ENCODE peak calls at places on chromosome 4, in six cellular contexts. P is GM12878, S is A549, X is ovary, A is sigmoid colon, Q is H1. V is an unnamed sample.

GRCh38 chr4:1939664-1940509 is 68.7 kb downstream of the NSD2 start:
- DNase-seq in Q (no peak), X (no peak), A (no peak), P (no peak), S (no peak), V (no peak)

GRCh38 chr4:52964561-52964960 is 102.4 kb downstream of the RASL11B start:
- DNase-seq in A (no peak), X (no peak), P (no peak), S (no peak), Q (no peak), V (no peak)

GRCh38 chr4:77175201-77175610 is 18.2 kb downstream of the CCNG2 start:
- DNase-seq in X (no peak), P (no peak), Q (peak), A (no peak), S (no peak), V (no peak)

GRCh38 chr4:40194602-40195161 is 2.1 kb upstream of the RHOH start:
- DNase-seq in S (no peak), Q (no peak), X (no peak), A (no peak), P (no peak), V (no peak)

GRCh38 chr4:76341063-76341462 is 34.5 kb downstream of the STBD1 start:
- DNase-seq in P (no peak), X (no peak), A (no peak), Q (no peak), S (no peak), V (no peak)

GRCh38 chr4:173264245-173264959 is 69.8 kb downstream of the HMGB2 start:
- DNase-seq in X (peak), Q (no peak), P (no peak), A (peak), S (no peak), V (no peak)

GRCh38 chr4:8238515-8239053 is 31.0 kb upstream of the HTRA3 start:
- DNase-seq in Q (no peak), P (no peak), X (no peak), S (peak), A (no peak), V (no peak)

GRCh38 chr4:666822-667544 is 7.1 kb downstream of the ATP5ME start:
- DNase-seq in A (peak), P (no peak), S (no peak), X (no peak), Q (no peak), V (no peak)

GRCh38 chr4:108779958-108780357 is 17.1 kb upstream of the ETNPPL start:
- DNase-seq in S (no peak), P (no peak), Q (no peak), A (no peak), X (no peak), V (no peak)

GRCh38 chr4:78618426-78618825 is 66.9 kb downstream of the ANXA3 start:
- DNase-seq in S (no peak), Q (no peak), A (no peak), X (no peak), P (no peak), V (no peak)

GRCh38 chr4:173536808-173537429 is 6.9 kb upstream of the HAND2 start:
- DNase-seq in A (peak), X (no peak), Q (no peak), P (no peak), S (peak), V (no peak)

GRCh38 chr4:26916195-26916594 is 55.6 kb downstream of the STIM2 start:
- DNase-seq in P (no peak), X (no peak), A (no peak), Q (no peak), S (no peak), V (no peak)

GRCh38 chr4:85725727-85726170 is 250.8 kb downstream of the ARHGAP24 start:
- DNase-seq in X (peak), Q (no peak), P (peak), A (no peak), S (no peak), V (no peak)

GRCh38 chr4:85732124-85732523 is 257.2 kb downstream of the ARHGAP24 start:
- DNase-seq in S (no peak), Q (no peak), X (no peak), P (no peak), A (no peak), V (no peak)

GRCh38 chr4:85724801-85725548 is 250.0 kb downstream of the ARHGAP24 start:
- DNase-seq in X (no peak), S (no peak), A (no peak), Q (no peak), P (no peak), V (no peak)

GRCh38 chr4:85726555-85726954 is 251.6 kb downstream of the ARHGAP24 start:
- DNase-seq in X (no peak), S (no peak), A (no peak), Q (no peak), P (no peak), V (no peak)

DNA sequence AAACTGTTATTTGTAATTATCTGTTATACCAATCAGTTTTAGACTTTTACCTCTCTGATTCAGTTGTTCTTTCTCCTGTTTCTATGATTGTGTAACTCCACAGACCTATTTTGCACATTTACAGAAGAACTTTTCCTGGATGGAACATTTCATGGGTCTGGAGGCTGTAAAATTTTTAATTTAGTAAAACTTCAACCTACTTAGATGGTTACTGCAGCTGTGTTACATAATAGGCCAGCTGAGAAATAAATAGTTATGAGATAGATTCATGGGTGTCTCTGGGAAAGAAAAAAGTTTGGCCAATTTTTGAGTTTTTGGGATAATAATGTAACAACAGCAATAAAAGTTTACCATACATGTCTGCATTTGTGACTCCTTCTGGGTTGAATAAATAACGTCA is 253.5 kb downstream of the ARHGAP24 start:
- DNase-seq in S (no peak), Q (no peak), X (no peak), A (no peak), P (no peak), V (no peak)
- H3K4me3 ChIP-seq in S (no peak), Q (no peak), X (no peak), A (no peak), P (no peak), V (no peak)

DNA sequence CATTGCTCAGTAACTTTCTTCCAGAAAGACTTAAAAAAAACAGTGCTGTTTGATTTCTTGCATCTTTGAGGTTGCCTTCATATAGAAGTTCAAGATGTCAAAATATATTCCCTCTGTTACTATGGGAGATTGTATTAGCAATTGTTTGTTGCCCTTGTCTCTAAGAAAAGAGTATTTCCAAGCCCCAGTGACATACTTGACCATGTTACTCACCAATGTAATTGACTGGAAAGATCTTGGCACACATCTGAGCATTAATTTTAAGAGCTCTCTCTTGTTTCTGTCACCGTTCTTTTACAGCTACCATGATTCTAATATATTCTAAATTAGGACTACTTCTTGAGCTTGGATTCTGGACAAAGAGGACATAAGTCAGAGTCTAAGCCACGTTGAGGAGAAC is 902.7 kb upstream of the EPHA5 start:
- DNase-seq in Q (no peak), S (peak), P (no peak), A (no peak), X (no peak), V (no peak)
- TF ChIP-seq EP300 in Q (no peak), S (no peak), P (no peak), A (no peak), X (no peak), V (no peak)

DNA sequence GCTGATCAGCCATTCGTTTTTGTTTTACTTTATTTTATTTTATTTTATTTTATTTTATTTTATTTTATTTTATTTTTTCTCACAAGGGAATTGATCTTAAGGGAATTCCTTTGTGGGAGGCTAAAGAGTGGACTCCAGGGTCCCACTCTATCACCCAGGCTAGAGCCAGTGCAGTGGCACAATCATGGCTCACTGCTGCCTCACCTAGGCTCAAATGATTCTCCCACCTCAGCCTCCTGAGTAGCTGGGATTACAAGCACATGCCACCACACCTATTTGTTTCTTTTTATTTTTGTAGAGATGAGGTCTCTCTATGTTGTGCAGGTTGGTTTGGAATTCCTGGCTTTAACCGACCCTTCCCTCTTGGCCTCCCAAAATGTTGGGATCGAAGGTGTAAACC is 17.5 kb upstream of the PABPC4L start:
- DNase-seq in X (no peak), Q (no peak), S (no peak), A (no peak), P (no peak), V (no peak)
- TF ChIP-seq CTCF in X (no peak), Q (peak), S (no peak), A (no peak), P (no peak), V (no peak)

GRCh38 chr4:119525005-119525749 is 103.4 kb downstream of the PDE5A start:
- DNase-seq in X (no peak), A (no peak), S (peak), P (no peak), Q (no peak), V (no peak)
- H3K4me3 ChIP-seq in X (no peak), A (no peak), S (no peak), P (no peak), Q (no peak), V (no peak)

GRCh38 chr4:182073278-182073677 is 169.9 kb upstream of the TENM3 start:
- DNase-seq in Q (no peak), X (no peak), S (no peak), P (no peak), A (no peak), V (no peak)

GRCh38 chr4:182068920-182069319 is 174.3 kb upstream of the TENM3 start:
- DNase-seq in X (no peak), A (no peak), P (no peak), Q (no peak), S (no peak), V (no peak)

GRCh38 chr4:182074842-182075241 is 168.4 kb upstream of the TENM3 start:
- DNase-seq in Q (no peak), X (no peak), S (no peak), P (no peak), A (no peak), V (no peak)

DNA sequence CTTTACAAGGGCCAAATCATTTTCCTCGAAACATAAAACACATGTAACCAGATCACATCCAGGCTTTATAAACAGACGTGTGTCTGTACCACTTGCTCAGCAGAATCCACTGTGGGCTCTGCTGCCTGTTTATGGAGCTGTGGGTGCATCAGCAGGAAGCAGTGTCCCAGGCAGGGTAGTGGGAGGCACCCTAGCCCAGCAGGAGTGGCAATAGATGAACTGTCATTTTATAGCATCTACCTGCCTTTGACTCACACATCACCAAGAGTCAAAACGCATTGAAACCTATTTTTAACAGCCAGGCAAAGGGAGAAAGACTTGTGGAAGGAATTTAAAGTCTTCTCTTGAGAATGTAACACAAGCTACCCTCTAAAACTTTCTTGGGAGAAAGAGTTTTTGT is 169.1 kb upstream of the TENM3 start:
- DNase-seq in A (no peak), S (no peak), X (no peak), P (no peak), Q (no peak), V (no peak)
- TF ChIP-seq EP300 in A (no peak), S (no peak), X (no peak), P (no peak), Q (no peak), V (no peak)

GRCh38 chr4:24470681-24471622 is 113.4 kb downstream of the DHX15 start:
- DNase-seq in X (peak), A (peak), Q (no peak), S (peak), P (no peak), V (no peak)
- TF ChIP-seq CTCF in X (no peak), A (no peak), Q (peak), S (no peak), P (no peak), V (no peak)

DNA sequence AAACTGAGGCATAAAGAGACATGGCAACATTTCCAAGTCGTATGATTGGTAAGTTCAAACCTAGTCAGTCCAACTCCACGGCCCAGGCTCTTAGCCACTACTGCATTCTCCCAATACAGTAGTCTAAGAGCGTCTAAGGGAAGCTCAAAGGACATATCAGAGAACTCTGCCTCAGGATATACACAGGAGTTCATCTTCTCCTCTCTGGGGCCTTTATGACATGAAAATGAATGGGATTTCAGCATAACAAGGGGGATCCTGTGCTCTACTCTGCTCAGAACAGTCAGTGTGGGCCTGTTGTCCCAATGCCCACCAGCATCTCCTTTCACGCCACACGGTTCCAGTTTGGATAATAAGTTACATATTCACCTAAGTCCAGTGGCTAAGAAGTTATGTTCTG is 4.2 kb downstream of the GASK1B start:
- DNase-seq in X (no peak), S (no peak), P (no peak), A (no peak), Q (no peak), V (no peak)
- H3K4me3 ChIP-seq in X (peak), S (no peak), P (no peak), A (peak), Q (no peak), V (peak)

GRCh38 chr4:106368678-106369077 is at the start of gene GIMD1:
- DNase-seq in P (no peak), S (no peak), A (no peak), Q (no peak), X (no peak), V (no peak)
- TF ChIP-seq EP300 in P (no peak), S (no peak), A (no peak), Q (no peak), X (no peak), V (no peak)